ENCODE peak calls at places on chromosomes 1 and 21, in nine cellular contexts. P is HFF-Myc; T is nephron progenitor cell; N is T1000; I is stimulated activated CD4-positive, alpha-beta T cell treated with anti-CD3 and anti-CD28 coated beads, Interleukin-1b, Interleukin-23, amount 100 ng/mL, for 1 hour; X is ovary; J is NCI-H345; S is mucosa of gallbladder; O is effector memory CD8-positive, alpha-beta T cell. C is an unnamed sample.

GRCh38 chr1:6495041-6495441 is 3.6 kb upstream of the PLEKHG5 start:
- DNase-seq in T (no peak), I (no peak), N (no peak), J (peak; percentile 42), X (no peak), O (no peak), P (no peak), S (no peak), C (peak; percentile 40)

GRCh38 chr1:237759371-237759770 is 131.4 kb downstream of the ZP4 start:
- DNase-seq in T (no peak), X (no peak), O (no peak), S (no peak), I (no peak), N (no peak), J (no peak), P (no peak), C (no peak)

GRCh38 chr1:1004780-1005697 is 5.1 kb upstream of the HES4 start:
- DNase-seq in N (no peak), T (peak; percentile 60), P (no peak), J (peak; percentile 16), I (no peak), O (no peak), X (no peak), S (peak; percentile 51), C (peak; percentile 72)

GRCh38 chr1:31981976-31982375 is 31.7 kb upstream of the KHDRBS1 start:
- DNase-seq in X (no peak), I (no peak), T (no peak), J (no peak), O (peak; percentile 36), P (no peak), N (no peak), S (no peak), C (no peak)

GRCh38 chr21:42670884-42671283 is 17.5 kb downstream of the PDE9A start:
- DNase-seq in T (no peak), N (no peak), S (no peak), X (no peak), P (no peak), J (no peak), I (no peak), O (no peak), C (no peak)

GRCh38 chr1:224213438-224214119 is 30.5 kb downstream of the DEGS1 start:
- DNase-seq in I (no peak), P (no peak), N (no peak), S (no peak), X (no peak), O (no peak), J (no peak), T (peak; percentile 24), C (peak; percentile 27)

GRCh38 chr1:153485880-153486279 is 25.4 kb upstream of the S100A7 start:
- DNase-seq in N (no peak), S (no peak), J (peak; percentile 94), O (no peak), I (no peak), X (no peak), T (no peak), P (no peak), C (no peak)

GRCh38 chr21:41361786-41362604 is at the start of gene MX2:
- DNase-seq in T (no peak), X (peak; percentile 36), I (peak; percentile 37), S (peak; percentile 65), N (no peak), O (peak; percentile 80), J (no peak), P (peak; percentile 61), C (peak; percentile 65)

GRCh38 chr1:36284517-36284916 is 21.7 kb upstream of the SH3D21 start:
- DNase-seq in X (no peak), J (no peak), S (no peak), N (no peak), T (no peak), I (no peak), P (no peak), O (no peak), C (no peak)

GRCh38 chr1:225626698-225627097 is 26.2 kb downstream of the ENAH start:
- DNase-seq in N (no peak), T (no peak), S (no peak), P (no peak), I (no peak), J (no peak), O (no peak), X (no peak), C (no peak)

GRCh38 chr1:115067460-115067859 is 21.8 kb downstream of the TSPAN2 start:
- DNase-seq in X (no peak), I (no peak), S (no peak), N (peak; percentile 27), O (no peak), J (no peak), P (no peak), T (no peak), C (peak; percentile 91)

GRCh38 chr1:25744140-25744581 is 55.8 kb upstream of the SELENON start:
- DNase-seq in J (peak; percentile 65), O (no peak), P (peak; percentile 3), T (peak; percentile 38), S (peak; percentile 64), N (no peak), X (peak; percentile 81), I (no peak), C (peak; percentile 65)

GRCh38 chr1:106290805-106291537 is 765.5 kb upstream of the PRMT6 start:
- DNase-seq in T (no peak), S (no peak), I (no peak), J (peak; percentile 49), N (no peak), P (no peak), O (no peak), X (no peak), C (peak; percentile 1)

GRCh38 chr1:98387701-98388100 is 273.8 kb upstream of the SNX7 start:
- DNase-seq in N (no peak), P (no peak), J (no peak), X (no peak), I (no peak), T (no peak), S (no peak), O (no peak), C (peak; percentile 39)

GRCh38 chr1:54224233-54224632 is 24.3 kb downstream of the MRPL37 start:
- DNase-seq in I (no peak), X (no peak), N (no peak), O (no peak), J (no peak), S (no peak), T (no peak), P (no peak), C (no peak)

GRCh38 chr1:180934563-180934962 is 21.9 kb downstream of the KIAA1614 start:
- DNase-seq in O (no peak), P (no peak), T (no peak), N (no peak), X (no peak), S (no peak), J (no peak), I (no peak), C (no peak)

GRCh38 chr1:56576880-56577858 is 2.2 kb downstream of the PLPP3 start:
- DNase-seq in T (no peak), J (no peak), O (no peak), I (no peak), X (no peak), P (no peak), S (no peak), N (no peak), C (peak; percentile 57)

GRCh38 chr1:224734261-224734935 is 118.3 kb downstream of the CNIH3 start:
- DNase-seq in T (no peak), X (no peak), S (no peak), O (no peak), I (no peak), N (no peak), J (no peak), P (no peak), C (no peak)

GRCh38 chr1:21670059-21670881 is 1.1 kb upstream of the RAP1GAP start:
- DNase-seq in P (no peak), X (no peak), N (no peak), S (no peak), I (no peak), T (no peak), O (no peak), J (no peak), C (no peak)

GRCh38 chr1:59214764-59215208 is 82.1 kb upstream of the FGGY start:
- DNase-seq in I (no peak), X (no peak), O (no peak), J (peak; percentile 65), P (no peak), T (peak; percentile 30), S (peak; percentile 14), N (peak; percentile 6), C (peak; percentile 81)

GRCh38 chr1:192100686-192101468 is 57.4 kb upstream of the RGS18 start:
- DNase-seq in J (no peak), P (no peak), T (no peak), I (no peak), X (no peak), N (no peak), O (no peak), S (no peak), C (no peak)

GRCh38 chr1:21693732-21694131 is 24.6 kb upstream of the RAP1GAP start:
- DNase-seq in N (no peak), J (no peak), X (no peak), S (no peak), O (no peak), I (no peak), T (no peak), P (no peak), C (no peak)

GRCh38 chr1:215824245-215824644 is 257.1 kb downstream of the KCTD3 start:
- DNase-seq in P (no peak), O (no peak), I (no peak), J (no peak), S (no peak), N (no peak), T (no peak), X (no peak), C (peak; percentile 42)

GRCh38 chr1:16146888-16147614 is 8.8 kb downstream of the EPHA2 start:
- DNase-seq in X (no peak), I (no peak), T (no peak), P (no peak), J (no peak), O (no peak), S (no peak), N (no peak), C (peak; percentile 88)

GRCh38 chr1:68826861-68827260 is 330.0 kb upstream of the DEPDC1 start:
- DNase-seq in S (no peak), J (no peak), N (no peak), X (no peak), I (no peak), P (no peak), T (no peak), O (no peak), C (no peak)